ENCODE peak calls at places on chromosomes 12 and 14, in seven cellular contexts. D, U, Y, N, B, S and H are unnamed samples.

GRCh38 chr14:50600849-50601248 is 40.9 kb downstream of the ATL1 start:
- DNase-seq in D (no peak), U (no peak), Y (peak), N (no peak), B (no peak), S (no peak), H (no peak)

GRCh38 chr12:66612053-66612775 is 66.7 kb downstream of the GRIP1 start:
- DNase-seq in D (no peak), U (no peak), Y (no peak), N (no peak), B (no peak), S (no peak), H (no peak)

GRCh38 chr14:100663528-100664052 is 63.1 kb upstream of the DLK1 start:
- DNase-seq in D (no peak), U (no peak), Y (no peak), N (no peak), B (no peak), S (no peak), H (no peak)

GRCh38 chr12:115667116-115667515 is 610.4 kb downstream of the MED13L start:
- DNase-seq in D (no peak), U (no peak), Y (no peak), N (no peak), B (peak), S (no peak), H (no peak)

GRCh38 chr14:65170768-65171251 is 68.5 kb upstream of the MAX start:
- DNase-seq in D (peak), U (no peak), Y (peak), N (peak), B (peak), S (peak), H (peak)

GRCh38 chr14:24238123-24238522 is 4.3 kb downstream of the TINF2 start:
- DNase-seq in D (no peak), U (no peak), Y (no peak), N (no peak), B (no peak), S (no peak), H (no peak)

GRCh38 chr14:100545359-100545758 is 41.9 kb downstream of the BEGAIN start:
- DNase-seq in D (no peak), U (no peak), Y (no peak), N (no peak), B (no peak), S (no peak), H (no peak)

GRCh38 chr14:58104808-58105207 is 47.2 kb downstream of the ARMH4 start:
- DNase-seq in D (no peak), U (no peak), Y (peak), N (peak), B (no peak), S (no peak), H (no peak)

GRCh38 chr14:21734457-21735074 is 60.9 kb upstream of the OR4E1 start:
- DNase-seq in D (no peak), U (no peak), Y (no peak), N (no peak), B (peak), S (peak), H (no peak)

GRCh38 chr12:11958216-11959091 is 112.3 kb upstream of the BCL2L14 start:
- DNase-seq in D (no peak), U (no peak), Y (peak), N (peak), B (no peak), S (peak), H (no peak)

GRCh38 chr12:34597548-34598351 is 575.5 kb downstream of the ALG10 start:
- DNase-seq in D (no peak), U (no peak), Y (no peak), N (no peak), B (no peak), S (no peak), H (no peak)

GRCh38 chr12:105931104-105931503 is 207.7 kb downstream of the NUAK1 start:
- DNase-seq in D (no peak), U (no peak), Y (no peak), N (no peak), B (no peak), S (no peak), H (no peak)

GRCh38 chr14:23494223-23494622 is 24.7 kb downstream of the NGDN start:
- DNase-seq in D (no peak), U (no peak), Y (peak), N (no peak), B (peak), S (no peak), H (no peak)

GRCh38 chr14:56120091-56120632 is 2.0 kb downstream of the PELI2 start:
- DNase-seq in D (no peak), U (peak), Y (no peak), N (peak), B (peak), S (no peak), H (peak)

GRCh38 chr14:75406102-75406501 is 21.7 kb upstream of the JDP2 start:
- DNase-seq in D (no peak), U (no peak), Y (no peak), N (no peak), B (no peak), S (no peak), H (no peak)

GRCh38 chr12:16389594-16389993 is 42.1 kb downstream of the MGST1 start:
- DNase-seq in D (no peak), U (no peak), Y (peak), N (peak), B (no peak), S (no peak), H (no peak)

GRCh38 chr14:52694761-52695480 is 437 bp downstream of the ERO1A start:
- DNase-seq in D (peak), U (peak), Y (peak), N (peak), B (peak), S (peak), H (peak)

GRCh38 chr12:21165048-21165447 is 34.1 kb downstream of the SLCO1B1 start:
- DNase-seq in D (no peak), U (no peak), Y (no peak), N (no peak), B (no peak), S (no peak), H (no peak)

GRCh38 chr12:104603545-104603973 is 146.8 kb downstream of the CHST11 start:
- DNase-seq in D (no peak), U (no peak), Y (peak), N (peak), B (no peak), S (no peak), H (no peak)

GRCh38 chr14:21044106-21044618 is 2.0 kb downstream of the RNASE7 start:
- DNase-seq in D (no peak), U (no peak), Y (no peak), N (no peak), B (no peak), S (no peak), H (no peak)

GRCh38 chr14:22112004-22112403 is 438.4 kb upstream of the OR4E1 start:
- DNase-seq in D (peak), U (no peak), Y (no peak), N (no peak), B (no peak), S (peak), H (peak)

GRCh38 chr12:65449400-65449799 is 170.9 kb downstream of the MSRB3 start:
- DNase-seq in D (no peak), U (no peak), Y (peak), N (peak), B (no peak), S (no peak), H (no peak)

GRCh38 chr12:132523576-132524331 is 33.8 kb downstream of the FBRSL1 start:
- DNase-seq in D (peak), U (peak), Y (no peak), N (peak), B (peak), S (peak), H (peak)